ENCODE peak calls at places on chromosome 19, in six cellular contexts. R is heart left ventricle, U is Peyer's patch, A is left ventricle myocardium inferior, W is PC-3, J is left lung. F is an unnamed sample.
A peak's percentile ranks its signal among the peaks of the same experiment; 100 is the strongest.

GRCh38 chr19:48636859-48637448 is at the start of gene DBP:
- DNase-seq in J (peak; percentile 74), A (peak; percentile 62), W (peak; percentile 49), U (no peak), R (no peak), F (no peak)

GRCh38 chr19:32380269-32380668 is 25.3 kb upstream of the DPY19L3 start:
- DNase-seq in W (no peak), U (no peak), J (no peak), R (no peak), A (no peak), F (no peak)

GRCh38 chr19:42081584-42082258 is 5.8 kb downstream of the ZNF574 start:
- DNase-seq in R (no peak), U (no peak), J (no peak), A (no peak), W (peak; percentile 49), F (no peak)

GRCh38 chr19:11130824-11131455 is 24.6 kb downstream of the SPC24 start:
- DNase-seq in J (peak; percentile 78), R (peak; percentile 84), U (peak; percentile 87), A (peak; percentile 85), W (peak; percentile 87), F (no peak)

GRCh38 chr19:2083174-2083854 is 12.8 kb downstream of the MOB3A start:
- DNase-seq in A (no peak), J (no peak), R (peak; percentile 44), W (no peak), U (no peak), F (no peak)

GRCh38 chr19:7534531-7534980 is 961 bp upstream of the PNPLA6 start:
- DNase-seq in U (peak; percentile 70), R (peak; percentile 76), W (peak; percentile 56), A (peak; percentile 63), J (peak; percentile 72), F (no peak)

GRCh38 chr19:23917856-23918255 is 3.2 kb downstream of the ZNF726 start:
- DNase-seq in J (peak; percentile 40), W (no peak), A (no peak), U (no peak), R (no peak), F (peak; percentile 2)

GRCh38 chr19:41937525-41937924 is 9.3 kb upstream of the ERFL start:
- DNase-seq in A (no peak), U (no peak), J (no peak), R (no peak), W (no peak), F (no peak)

GRCh38 chr19:29752450-29753025 is 37.5 kb upstream of the C19orf12 start:
- DNase-seq in A (no peak), W (no peak), U (no peak), J (no peak), R (no peak), F (no peak)

GRCh38 chr19:38735257-38735686 is 9.0 kb downstream of the CAPN12 start:
- DNase-seq in W (peak; percentile 18), J (no peak), U (no peak), R (peak; percentile 31), A (no peak), F (no peak)

DNA sequence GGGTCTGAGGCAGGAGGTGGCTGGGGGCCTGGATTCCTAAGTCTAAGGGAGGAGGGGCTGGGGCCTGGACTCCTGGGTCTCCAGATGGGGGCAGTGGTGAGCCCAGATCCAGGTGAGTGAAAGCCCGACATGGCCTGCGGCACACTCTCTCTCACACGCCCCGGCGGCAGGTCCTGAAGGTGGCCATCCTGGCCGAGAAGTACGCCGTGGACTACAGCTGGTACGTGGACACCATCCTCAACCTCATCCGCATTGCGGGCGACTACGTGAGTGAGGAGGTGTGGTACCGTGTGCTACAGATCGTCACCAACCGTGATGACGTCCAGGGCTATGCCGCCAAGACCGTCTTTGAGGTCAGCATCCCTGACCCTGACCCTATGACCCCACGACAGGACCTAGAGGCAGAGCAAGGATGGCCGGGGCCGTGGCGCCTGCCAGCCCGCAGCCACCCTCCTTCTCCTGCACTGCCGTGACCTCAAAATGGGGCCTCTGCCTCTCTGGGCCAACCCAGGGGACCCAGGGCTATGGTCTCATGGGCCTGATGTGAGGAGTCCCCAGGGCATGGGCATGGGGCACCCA is 13.2 kb downstream of the FUZ start:
- DNase-seq in W (no peak), A (no peak), J (no peak), R (no peak), U (no peak), F (no peak)
- H3K4me3 ChIP-seq in W (no peak overlapping the region), A (no peak overlapping the region), J (no peak overlapping the region), R (no peak overlapping the region), U (no peak overlapping the region), F (no peak overlapping the region)

GRCh38 chr19:5436948-5437306 is 18.3 kb upstream of the ZNRF4 start:
- DNase-seq in A (no peak), W (no peak), R (no peak), U (no peak), J (no peak), F (no peak)

GRCh38 chr19:5439452-5439851 is 15.8 kb upstream of the ZNRF4 start:
- DNase-seq in U (no peak), R (no peak), A (no peak), J (no peak), W (no peak), F (no peak)

GRCh38 chr19:5443723-5444122 is 11.5 kb upstream of the ZNRF4 start:
- DNase-seq in R (no peak), A (no peak), J (no peak), U (no peak), W (no peak), F (no peak)

GRCh38 chr19:5436101-5436947 is 18.9 kb upstream of the ZNRF4 start:
- DNase-seq in J (peak; percentile 35), R (no peak), W (peak; percentile 32), U (no peak), A (no peak), F (no peak)

DNA sequence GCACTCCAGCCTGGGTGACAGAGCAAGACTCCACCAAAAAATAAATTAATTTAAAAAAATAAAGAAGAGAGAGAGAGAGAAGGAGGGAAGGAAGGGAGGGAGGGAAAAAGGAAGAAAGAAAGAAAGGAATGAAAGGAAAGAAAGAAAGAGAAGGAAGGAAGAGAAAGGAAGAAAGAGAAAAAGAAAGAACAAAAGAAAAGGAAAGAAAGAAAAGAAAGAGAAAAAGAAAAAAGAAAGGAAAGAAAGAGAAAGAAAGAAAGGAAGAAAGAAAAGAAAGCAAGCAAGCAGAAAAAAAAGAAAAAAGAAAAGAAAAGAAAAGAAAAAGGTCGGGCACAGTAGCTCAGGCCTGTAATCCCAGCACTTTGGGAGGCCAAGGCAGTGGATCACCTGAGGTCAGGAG is 14.9 kb upstream of the ZNRF4 start:
- DNase-seq in R (no peak), W (no peak), U (no peak), A (no peak), J (no peak), F (no peak)
- H3K27me3 ChIP-seq in R (peaks cover 20% of the 10 kb centered on the region), W (peaks cover 5% of the 10 kb centered on the region), U (no peaks in the 10 kb centered on the region), A (peaks cover 68% of the 10 kb centered on the region), J (peaks cover 73% of the 10 kb centered on the region), F (no peaks in the 10 kb centered on the region)

GRCh38 chr19:14449321-14449720 is 16.2 kb downstream of the PKN1 start:
- DNase-seq in U (no peak), J (no peak), R (no peak), W (peak; percentile 40), A (no peak), F (no peak)

GRCh38 chr19:14446336-14447036 is 13.4 kb downstream of the PKN1 start:
- DNase-seq in U (no peak), A (no peak), R (no peak), W (no peak), J (no peak), F (no peak)

GRCh38 chr19:14450876-14451275 is 17.8 kb downstream of the PKN1 start:
- DNase-seq in U (no peak), J (no peak), W (no peak), A (no peak), R (no peak), F (no peak)

DNA sequence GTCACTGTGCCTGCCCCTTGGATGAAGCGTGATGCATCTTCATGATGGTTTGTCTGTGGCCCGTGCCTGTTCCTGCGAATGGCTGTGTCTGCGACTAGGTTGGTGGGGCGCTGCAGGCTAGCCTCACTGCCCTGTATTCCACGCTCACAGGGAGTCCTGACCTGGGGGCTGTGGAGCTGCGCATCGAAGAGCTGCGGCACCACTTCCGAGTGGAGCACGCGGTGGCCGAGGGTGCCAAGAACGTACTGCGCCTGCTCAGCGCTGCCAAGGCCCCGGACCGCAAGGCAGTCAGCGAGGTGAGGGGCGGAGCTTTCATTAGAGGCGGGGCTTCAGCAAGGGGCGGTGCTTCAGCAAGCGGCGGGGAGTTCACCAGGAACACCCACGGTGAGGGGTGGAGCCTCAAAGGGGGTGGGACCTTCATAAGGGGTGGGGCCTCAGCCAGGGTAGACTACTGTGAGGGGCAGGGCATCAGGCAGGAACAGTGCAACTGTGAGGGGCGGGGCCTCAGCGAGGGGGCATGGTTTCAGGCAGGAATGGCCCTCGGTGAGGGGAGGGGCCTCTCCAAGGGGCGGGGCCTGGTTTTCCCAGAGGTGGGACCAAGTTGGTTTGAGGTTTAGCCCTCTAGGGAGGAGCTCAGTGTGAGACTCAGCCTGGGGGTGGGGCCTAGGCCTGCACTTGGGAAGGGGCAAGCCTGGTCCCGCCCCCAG is 17.2 kb downstream of the PKN1 start:
- DNase-seq in U (no peak), J (no peak), R (no peak), W (peak; percentile 67), A (no peak), F (no peak)
- TF ChIP-seq CTCF in U (no peak), J (no peak), R (no peak), W (no peak), A (no peak), F (no peak)

GRCh38 chr19:497476-497860 is 1.2 kb downstream of the MADCAM1 start:
- DNase-seq in J (no peak), W (no peak), U (peak; percentile 53), R (no peak), A (no peak), F (no peak)
- H3K4me3 ChIP-seq in J (no peak overlapping the region), W (no peak overlapping the region), U (peak overlapping the region; percentile 35), R (peak overlapping the region; percentile 25), A (peak overlapping the region; percentile 43), F (no peak overlapping the region)

GRCh38 chr19:40567040-40567749 is 9.5 kb upstream of the SHKBP1 start:
- DNase-seq in R (no peak), A (no peak), U (no peak), J (no peak), W (no peak), F (no peak)
- H3K27me3 ChIP-seq in R (peaks cover 48% of the 10 kb centered on the region), A (peaks cover 67% of the 10 kb centered on the region), U (no peaks in the 10 kb centered on the region), J (peaks cover 75% of the 10 kb centered on the region), W (no peaks in the 10 kb centered on the region), F (peaks cover 26% of the 10 kb centered on the region)

DNA sequence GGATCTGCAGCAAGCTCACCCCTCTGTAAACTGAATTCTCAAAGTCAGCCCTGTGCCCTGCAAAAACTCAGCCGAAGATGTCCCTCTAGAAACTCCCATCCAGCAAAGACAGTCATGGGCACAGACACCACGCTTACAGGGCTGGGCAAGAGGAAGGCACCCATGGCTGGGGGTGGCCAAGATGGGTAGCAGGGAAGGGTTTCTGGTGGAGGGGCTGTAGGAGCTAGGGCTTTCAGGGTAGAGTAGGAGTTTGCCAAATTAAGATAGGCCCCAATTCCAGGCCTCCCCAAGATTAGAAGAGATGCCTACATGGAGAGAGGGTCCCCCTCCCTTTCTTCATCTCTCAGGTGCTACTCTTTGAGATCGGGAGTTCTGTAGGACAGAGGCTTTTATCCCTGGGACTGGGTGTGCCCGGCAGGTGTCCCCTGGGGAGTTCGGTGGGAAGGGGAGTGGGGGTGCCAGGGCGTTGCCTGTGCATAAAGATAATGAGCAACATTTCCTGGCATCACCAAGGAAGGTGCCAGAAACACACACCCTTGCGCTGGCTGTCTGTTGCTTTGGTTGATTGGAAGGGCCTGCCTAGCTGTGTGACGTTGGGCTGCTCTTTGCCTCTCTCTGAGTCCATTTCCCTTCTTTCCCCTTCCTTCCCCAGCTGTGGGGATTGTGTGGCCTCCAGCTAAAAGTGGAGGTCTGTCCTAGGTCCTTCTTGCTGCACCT is 9.4 kb downstream of the NRTN start:
- DNase-seq in U (no peak), J (no peak), W (no peak), R (no peak), A (no peak), F (no peak)
- TF ChIP-seq CTCF in U (no peak), J (no peak), W (no peak), R (no peak), A (no peak), F (no peak)

F was measured in kidney epithelial cell.